ENCODE peak calls at places on chromosomes 11 and 22, in four cellular contexts. Q, O, W and C are unnamed samples.

GRCh38 chr11:86370922-86371614 is 3.6 kb upstream of the CCDC81 start:
- DNase-seq in Q (peak; percentile 35), O (no peak), W (no peak), C (no peak)

GRCh38 chr11:86047275-86047991 is 21.5 kb downstream of the PICALM start:
- DNase-seq in Q (no peak), O (peak; percentile 30), W (no peak), C (no peak)

GRCh38 chr11:126072141-126072741 is 9.6 kb upstream of the CDON start:
- DNase-seq in Q (peak; percentile 56), O (no peak), W (no peak), C (no peak)

GRCh38 chr11:126061707-126062678 is 673 bp downstream of the CDON start:
- DNase-seq in Q (peak; percentile 87), O (peak; percentile 28), W (peak; percentile 9), C (peak; percentile 65)

GRCh38 chr11:118938491-118939411 is 13.0 kb upstream of the BCL9L start:
- DNase-seq in Q (no peak), O (no peak), W (no peak), C (no peak)

GRCh38 chr22:36811094-36811797 is 5.6 kb downstream of the PVALB start:
- DNase-seq in Q (no peak), O (no peak), W (no peak), C (no peak)

GRCh38 chr11:70129051-70129592 is 51.0 kb downstream of the ANO1 start:
- DNase-seq in Q (no peak), O (no peak), W (no peak), C (no peak)

GRCh38 chr11:72824811-72825505 is 10.7 kb downstream of the ATG16L2 start:
- DNase-seq in Q (no peak), O (no peak), W (no peak), C (no peak)

GRCh38 chr22:17981497-17981896 is 42.9 kb downstream of the MICAL3 start:
- DNase-seq in Q (no peak), O (no peak), W (no peak), C (no peak)

GRCh38 chr11:121965330-121965729 is 150.7 kb downstream of the BLID start:
- DNase-seq in Q (no peak), O (no peak), W (no peak), C (no peak)

GRCh38 chr11:65555693-65556231 is 2.4 kb downstream of the LTBP3 start:
- DNase-seq in Q (no peak), O (no peak), W (no peak), C (no peak)

GRCh38 chr11:113859665-113860064 is 15.7 kb downstream of the USP28 start:
- DNase-seq in Q (peak; percentile 69), O (no peak), W (no peak), C (no peak)

GRCh38 chr11:914747-915493 is 4.3 kb upstream of the CHID1 start:
- DNase-seq in Q (no peak), O (no peak), W (no peak), C (no peak)

GRCh38 chr11:76596652-76597051 is 73.9 kb downstream of the LRRC32 start:
- DNase-seq in Q (no peak), O (no peak), W (no peak), C (peak; percentile 4)

GRCh38 chr11:58075781-58076180 is 45.0 kb downstream of the OR6Q1 start:
- DNase-seq in Q (no peak), O (no peak), W (no peak), C (no peak)

GRCh38 chr22:50112151-50113118 is 22.6 kb downstream of the MOV10L1 start:
- DNase-seq in Q (no peak), O (no peak), W (no peak), C (no peak)

GRCh38 chr11:98568011-98568410 is 452.7 kb upstream of the CNTN5 start:
- DNase-seq in Q (no peak), O (no peak), W (no peak), C (no peak)

GRCh38 chr22:20111045-20111688 is 4.7 kb upstream of the RANBP1 start:
- DNase-seq in Q (peak; percentile 78), O (no peak), W (no peak), C (peak; percentile 75)

GRCh38 chr22:39825661-39826102 is 67.9 kb downstream of the ENTHD1 start:
- DNase-seq in Q (no peak), O (no peak), W (no peak), C (no peak)